ENCODE peak calls at places on chromosomes 12 and 14, in six cellular contexts. K, N, Z, U, I and D are unnamed samples.
A peak's percentile ranks its signal among the peaks of the same experiment; 100 is the strongest.

GRCh38 chr14:105047283-105048016 is 17.8 kb downstream of the GPR132 start:
- DNase-seq in N (no peak), K (no peak), I (no peak), U (no peak), Z (no peak), D (no peak)

GRCh38 chr12:6943719-6944380 is at the start of the genes C12orf57 and RNU7-1:
- DNase-seq in N (peak; percentile 86), K (peak; percentile 88), Z (peak; percentile 85), I (peak; percentile 95), U (no peak), D (peak; percentile 81)

GRCh38 chr12:39441189-39441962 is 1.5 kb downstream of the KIF21A start:
- DNase-seq in U (no peak), N (no peak), Z (no peak), I (no peak), K (no peak), D (no peak)

GRCh38 chr12:45286621-45287020 is 70.7 kb downstream of the ANO6 start:
- DNase-seq in Z (no peak), U (no peak), K (no peak), N (no peak), I (no peak), D (no peak)

GRCh38 chr12:31662176-31662849 is 2.8 kb downstream of the ETFBKMT start:
- DNase-seq in K (no peak), N (no peak), Z (no peak), I (no peak), U (no peak), D (no peak)

GRCh38 chr14:75515631-75515999 is 6.7 kb upstream of the BATF start:
- DNase-seq in U (no peak), I (peak; percentile 29), K (no peak), N (no peak), Z (no peak), D (no peak)

GRCh38 chr12:29725587-29726320 is 58.0 kb downstream of the TMTC1 start:
- DNase-seq in K (peak; percentile 97), I (no peak), Z (peak; percentile 82), N (no peak), U (no peak), D (no peak)

GRCh38 chr14:68249534-68250517 is 430.2 kb downstream of the RAD51B start:
- DNase-seq in U (no peak), K (peak; percentile 76), Z (no peak), N (peak; percentile 25), I (no peak), D (no peak)

GRCh38 chr12:62260733-62261683 is 804 bp downstream of the USP15 start:
- DNase-seq in K (peak; percentile 52), U (peak; percentile 25), N (peak; percentile 21), I (peak; percentile 88), Z (no peak), D (peak; percentile 29)

GRCh38 chr12:91974541-91974940 is 171.1 kb downstream of the BTG1 start:
- DNase-seq in K (no peak), N (no peak), U (no peak), Z (no peak), I (no peak), D (no peak)

GRCh38 chr12:29581641-29582040 is 84.2 kb upstream of the OVCH1 start:
- DNase-seq in N (no peak), Z (no peak), I (no peak), K (no peak), U (no peak), D (no peak)

GRCh38 chr14:28751467-28752058 is 15.0 kb upstream of the FOXG1 start:
- DNase-seq in I (peak; percentile 31), N (peak; percentile 31), K (peak; percentile 71), Z (no peak), U (no peak), D (no peak)

GRCh38 chr12:63068857-63069442 is 82.1 kb downstream of the AVPR1A start:
- DNase-seq in I (peak; percentile 30), N (peak; percentile 7), Z (no peak), K (peak; percentile 82), U (no peak), D (no peak)

GRCh38 chr14:23327947-23328744 is 6.9 kb downstream of the PABPN1 start:
- DNase-seq in U (peak; percentile 65), N (peak; percentile 35), Z (no peak), I (peak; percentile 78), K (peak; percentile 86), D (peak; percentile 31)

GRCh38 chr12:153080-153746 is 60.7 kb downstream of the SLC6A12 start:
- DNase-seq in Z (no peak), I (peak; percentile 87), K (peak; percentile 41), N (peak; percentile 73), U (peak; percentile 23), D (peak; percentile 14)

GRCh38 chr14:100148837-100149731 is 10.4 kb downstream of the DEGS2 start:
- DNase-seq in U (no peak), Z (no peak), I (no peak), K (no peak), N (no peak), D (no peak)

GRCh38 chr12:110355080-110355479 is 48.4 kb downstream of the ANAPC7 start:
- DNase-seq in U (no peak), N (no peak), I (peak; percentile 74), K (no peak), Z (no peak), D (no peak)

GRCh38 chr12:50326636-50327284 is 43.4 kb upstream of the LIMA1 start:
- DNase-seq in Z (no peak), I (no peak), N (no peak), K (peak; percentile 83), U (no peak), D (no peak)

GRCh38 chr14:52071675-52072074 is 2.8 kb upstream of the NID2 start:
- DNase-seq in K (peak; percentile 74), I (no peak), Z (no peak), N (no peak), U (no peak), D (no peak)

GRCh38 chr12:75814856-75815754 is 216.5 kb downstream of the PHLDA1 start:
- DNase-seq in N (peak; percentile 18), I (peak; percentile 65), K (peak; percentile 98), Z (no peak), U (no peak), D (peak; percentile 92)

GRCh38 chr12:119457251-119457650 is 122.7 kb downstream of the CCDC60 start:
- DNase-seq in N (no peak), U (no peak), I (no peak), Z (no peak), K (no peak), D (no peak)

GRCh38 chr14:24734917-24735500 is 101.0 kb upstream of the GZMB start:
- DNase-seq in K (peak; percentile 82), Z (no peak), U (peak; percentile 69), N (peak; percentile 8), I (peak; percentile 63), D (peak; percentile 19)

GRCh38 chr12:66813137-66813867 is 134.4 kb upstream of the GRIP1 start:
- DNase-seq in K (no peak), U (no peak), N (peak; percentile 14), I (peak; percentile 57), Z (no peak), D (peak; percentile 21)

GRCh38 chr12:70955415-70955814 is 34.9 kb upstream of the PTPRR start:
- DNase-seq in I (no peak), K (no peak), U (no peak), N (no peak), Z (no peak), D (no peak)
- H3K4me3 ChIP-seq in I (no peak overlapping the region), K (no peak overlapping the region), U (no peak overlapping the region), N (no peak overlapping the region), Z (no peak overlapping the region), D (no peak overlapping the region)

GRCh38 chr12:80472241-80472640 is 28.2 kb downstream of the PTPRQ start:
- DNase-seq in K (no peak), N (no peak), I (no peak), U (no peak), Z (no peak), D (no peak)

GRCh38 chr12:80470403-80470802 is 26.4 kb downstream of the PTPRQ start:
- DNase-seq in K (no peak), I (no peak), U (no peak), Z (no peak), N (no peak), D (no peak)

GRCh38 chr12:80469681-80470080 is 25.6 kb downstream of the PTPRQ start:
- DNase-seq in K (peak; percentile 22), U (no peak), Z (no peak), I (no peak), N (no peak), D (no peak)

DNA sequence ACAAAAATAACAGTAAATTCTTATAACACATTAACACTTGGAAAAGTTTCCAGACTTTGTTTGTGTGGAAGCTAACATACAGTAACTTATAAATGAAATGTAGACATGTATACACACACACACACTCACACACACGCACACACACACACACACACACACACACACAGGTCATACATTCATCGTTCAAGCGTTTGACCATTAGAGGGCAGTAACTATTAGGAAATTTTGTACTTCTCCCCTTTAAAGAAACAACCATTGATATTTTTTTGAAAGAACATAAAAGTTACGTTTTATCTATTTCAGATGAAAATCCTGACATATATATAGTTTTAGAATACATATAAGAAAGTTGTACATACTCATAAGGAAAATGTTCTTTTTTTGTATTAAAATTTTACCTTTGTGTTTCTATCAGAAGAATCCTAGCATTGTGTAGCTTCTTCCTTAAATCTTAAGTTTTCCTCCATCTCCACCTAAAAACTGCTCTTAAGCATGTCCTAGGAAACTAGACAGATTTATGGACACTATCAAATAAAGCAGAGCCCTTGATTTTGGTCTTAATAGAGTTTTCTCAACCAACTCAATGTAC is 29.0 kb downstream of the PTPRQ start:
- DNase-seq in Z (no peak), N (peak; percentile 3), K (peak; percentile 84), U (no peak), I (peak; percentile 69), D (peak; percentile 4)
- TF ChIP-seq CTCF in Z (no peak), N (peak; percentile 69), K (peak; percentile 33), U (no peak), I (peak; percentile 86), D (peak; percentile 56)

GRCh38 chr12:132224484-132224883 is 80.2 kb downstream of the NOC4L start:
- DNase-seq in U (no peak), I (no peak), K (no peak), N (no peak), Z (no peak), D (no peak)

GRCh38 chr12:132225214-132225613 is 81.0 kb downstream of the NOC4L start:
- DNase-seq in Z (no peak), K (no peak), N (no peak), U (no peak), I (no peak), D (no peak)

GRCh38 chr12:132219323-132219722 is 75.1 kb downstream of the NOC4L start:
- DNase-seq in U (no peak), N (no peak), I (no peak), Z (peak; percentile 48), K (no peak), D (no peak)

GRCh38 chr12:132222808-132223173 is 78.5 kb downstream of the NOC4L start:
- DNase-seq in I (no peak), K (no peak), N (no peak), Z (no peak), U (no peak), D (no peak)

GRCh38 chr12:132222096-132222807 is 78.0 kb downstream of the NOC4L start:
- DNase-seq in K (peak; percentile 36), N (peak; percentile 50), U (no peak), I (peak; percentile 75), Z (peak; percentile 35), D (peak; percentile 56)
- H3K4me3 ChIP-seq in K (no peak overlapping the region), N (no peak overlapping the region), U (no peak overlapping the region), I (no peak overlapping the region), Z (no peak overlapping the region), D (no peak overlapping the region)

GRCh38 chr12:11722578-11723138 is 73.2 kb downstream of the ETV6 start:
- DNase-seq in I (no peak), Z (no peak), N (no peak), K (no peak), U (no peak), D (no peak)
- TF ChIP-seq CTCF in I (no peak), Z (no peak), N (no peak), K (no peak), U (no peak), D (no peak)

GRCh38 chr12:131902332-131903241 is 8.2 kb downstream of the ULK1 start:
- DNase-seq in U (no peak), I (no peak), Z (no peak), K (no peak), N (no peak), D (no peak)
- H3K4me3 ChIP-seq in U (no peak overlapping the region), I (no peak overlapping the region), Z (no peak overlapping the region), K (no peak overlapping the region), N (no peak overlapping the region), D (no peak overlapping the region)